ENCODE peak calls at places on chromosomes 5 and 9, in eight cellular contexts. I is adrenal gland, W is H1, Y is HepG2, P is tibial nerve, X is breast epithelium, A is mammary epithelial cell, R is cardiac muscle cell. D is an unnamed sample.

GRCh38 chr5:133203317-133204305 is 151.8 kb downstream of the HSPA4 start:
- DNase-seq in I (no peak), W (no peak), Y (no peak), P (no peak), X (no peak), A (no peak), R (no peak), D (no peak)

GRCh38 chr5:172886974-172887491 is 53.0 kb downstream of the ERGIC1 start:
- DNase-seq in I (peak; percentile 90), W (no peak), Y (peak; percentile 85), P (no peak), X (no peak), A (peak; percentile 86), R (no peak), D (no peak)

GRCh38 chr9:91131433-91131839 is 230.3 kb downstream of the AUH start:
- DNase-seq in I (peak; percentile 62), W (no peak), Y (no peak), P (no peak), X (no peak), A (peak; percentile 97), R (no peak), D (peak; percentile 56)

GRCh38 chr5:95487880-95488279 is 66.9 kb downstream of the SKIC3 start:
- DNase-seq in I (no peak), W (no peak), Y (no peak), P (no peak), X (no peak), A (no peak), R (no peak), D (no peak)

GRCh38 chr9:78707481-78707977 is 410.6 kb downstream of the PSAT1 start:
- DNase-seq in I (no peak), W (no peak), Y (no peak), P (no peak), X (no peak), A (peak; percentile 23), R (no peak), D (no peak)

GRCh38 chr9:92607773-92608172 is 62.2 kb downstream of the IPPK start:
- DNase-seq in I (no peak), W (no peak), Y (no peak), P (no peak), X (no peak), A (no peak), R (peak; percentile 4), D (no peak)

GRCh38 chr9:115115924-115116323 is 2.0 kb downstream of the TNC start:
- DNase-seq in I (no peak), W (no peak), Y (no peak), P (no peak), X (no peak), A (peak; percentile 90), R (no peak), D (no peak)

GRCh38 chr9:128459011-128459410 is 3.2 kb downstream of the ODF2 start:
- DNase-seq in I (no peak), W (no peak), Y (no peak), P (no peak), X (no peak), A (no peak), R (no peak), D (no peak)

GRCh38 chr9:15178621-15179020 is 128.4 kb downstream of the TTC39B start:
- DNase-seq in I (no peak), W (no peak), Y (no peak), P (no peak), X (no peak), A (no peak), R (no peak), D (no peak)

GRCh38 chr5:102596113-102596512 is 97.3 kb upstream of the SLCO6A1 start:
- DNase-seq in I (no peak), W (no peak), Y (no peak), P (no peak), X (no peak), A (no peak), R (no peak), D (no peak)

GRCh38 chr5:93990504-93991085 is 249.2 kb upstream of the POU5F2 start:
- DNase-seq in I (no peak), W (no peak), Y (no peak), P (no peak), X (no peak), A (no peak), R (no peak), D (no peak)

GRCh38 chr9:8437878-8438277 is 638.3 kb upstream of the DMAC1 start:
- DNase-seq in I (no peak), W (no peak), Y (no peak), P (no peak), X (no peak), A (no peak), R (peak; percentile 59), D (no peak)

DNA sequence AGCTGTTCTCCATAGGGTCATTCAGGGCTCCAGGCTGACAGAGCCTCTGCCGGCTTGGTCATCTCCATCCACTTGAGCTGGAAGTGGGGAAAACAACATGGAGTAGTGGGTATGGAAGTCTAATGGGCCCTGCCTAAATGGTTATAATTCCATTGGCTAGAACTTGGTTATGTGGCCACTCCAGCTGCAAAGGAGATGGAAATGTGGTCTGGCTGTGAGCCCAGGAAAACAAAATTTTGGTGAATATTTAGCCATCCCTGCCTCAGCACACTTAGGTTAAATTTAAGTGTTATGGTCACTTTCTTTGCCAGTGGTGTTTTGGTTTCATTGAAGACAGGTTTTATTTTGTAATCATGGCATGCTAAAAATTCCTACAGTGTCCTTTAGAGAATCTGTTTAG is 112.3 kb downstream of the SMARCA2 start:
- DNase-seq in I (no peak), W (no peak), Y (no peak), P (no peak), X (no peak), A (no peak), R (no peak), D (no peak)
- H3K27ac ChIP-seq in I (peak overlapping the region; percentile 88), W (no peak overlapping the region), Y (no peak overlapping the region), P (peak overlapping the region; percentile 47), X (peak overlapping the region; percentile 48), A (no peak overlapping the region), R (no peak overlapping the region), D (peak overlapping the region; percentile 74)

GRCh38 chr9:131395745-131396479 is 2.0 kb downstream of the PRRC2B start:
- DNase-seq in I (no peak), W (no peak), Y (no peak), P (no peak), X (no peak), A (peak; percentile 78), R (no peak), D (no peak)
- TF ChIP-seq CTCF in I (no peak), W (no peak), Y (no peak), P (no peak), X (no peak), A (no peak), R (no peak), D (no peak)

DNA sequence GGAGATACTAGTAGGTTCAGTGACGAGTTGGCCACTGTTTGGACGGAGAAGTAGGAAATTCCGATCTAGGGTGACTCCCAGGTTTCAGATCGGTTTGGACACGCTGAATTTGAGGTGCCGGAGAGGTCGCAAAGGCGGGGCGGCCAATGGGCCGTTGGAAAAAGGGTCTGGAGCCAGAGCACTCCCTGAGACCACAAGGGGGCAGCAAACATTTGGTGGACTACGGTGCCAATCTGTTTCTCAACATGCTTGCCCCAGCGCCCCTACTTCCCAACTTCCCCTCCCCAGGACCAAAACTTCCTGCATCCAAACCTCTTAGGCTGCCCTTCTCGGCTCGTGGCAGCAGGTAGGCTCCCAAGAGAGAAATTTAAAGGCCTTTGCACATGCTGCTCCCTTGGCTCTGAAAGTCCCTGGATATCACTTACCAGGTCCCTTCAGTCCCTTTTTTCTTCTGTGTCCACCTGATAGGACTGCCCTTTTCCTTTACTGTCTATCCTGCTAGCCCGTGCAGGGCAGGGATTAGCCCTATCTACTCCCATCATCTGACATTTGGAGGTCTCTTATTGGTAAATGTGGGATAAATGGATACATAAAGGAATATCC is 992 bp upstream of the RPP25L start:
- DNase-seq in I (peak; percentile 88), W (no peak), Y (peak; percentile 73), P (no peak), X (peak; percentile 78), A (peak; percentile 88), R (peak; percentile 90), D (peak; percentile 83)
- H3K27ac ChIP-seq in I (peak overlapping the region; percentile 70), W (no peak overlapping the region), Y (no peak overlapping the region), P (peak overlapping the region; percentile 93), X (peak overlapping the region; percentile 92), A (peak overlapping the region; percentile 82), R (no peak overlapping the region), D (peak overlapping the region; percentile 92)

GRCh38 chr9:124764774-124765438 is 6.2 kb downstream of the NR6A1 start:
- DNase-seq in I (no peak), W (no peak), Y (peak; percentile 32), P (no peak), X (no peak), A (no peak), R (peak; percentile 53), D (no peak)
- TF ChIP-seq CTCF in I (peak; percentile 30), W (no peak), Y (peak; percentile 54), P (peak; percentile 21), X (no peak), A (peak; percentile 52), R (peak; percentile 31), D (peak; percentile 12)

DNA sequence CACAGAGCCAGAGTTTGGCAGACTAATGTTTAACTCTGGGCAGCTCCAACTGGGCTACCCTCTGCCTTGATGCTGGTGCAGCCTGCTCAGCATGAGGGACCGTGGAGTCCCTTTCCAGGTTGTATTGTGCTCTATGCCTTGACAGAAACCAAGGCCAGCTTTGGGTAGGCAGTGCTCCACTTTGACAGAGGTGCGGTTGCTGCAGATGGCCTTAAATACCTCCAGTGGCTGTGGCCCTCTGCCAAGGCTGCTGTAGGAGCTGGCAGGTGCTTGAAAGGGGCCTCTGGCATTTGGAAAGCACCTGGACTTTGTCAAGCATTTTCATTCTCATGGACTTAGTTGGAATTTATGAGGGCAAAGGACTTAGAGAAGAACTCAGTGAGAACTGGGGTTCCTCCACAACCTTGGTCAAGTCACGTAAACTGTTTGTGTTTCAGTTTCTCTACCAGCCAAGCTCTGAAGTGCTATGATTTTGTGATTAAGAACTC is 249.7 kb upstream of the ZNF462 start:
- DNase-seq in I (no peak), W (no peak), Y (no peak), P (no peak), X (no peak), A (no peak), R (peak; percentile 84), D (no peak)
- H3K27ac ChIP-seq in I (no peak overlapping the region), W (no peak overlapping the region), Y (no peak overlapping the region), P (no peak overlapping the region), X (no peak overlapping the region), A (no peak overlapping the region), R (peak overlapping the region; percentile 75), D (no peak overlapping the region)